ENCODE peak calls at places on chromosomes 4 and X, in four cellular contexts. S is GM12878, D is anterior cingulate cortex, G is osteoblast. U is an unnamed sample.
A peak's percentile ranks its signal among the peaks of the same experiment; 100 is the strongest.

GRCh38 chr4:53000560-53000959 is 138.4 kb downstream of the RASL11B start:
- DNase-seq in S (no peak), D (no peak), G (no peak), U (no peak)

GRCh38 chr4:122584517-122584916 is 36.3 kb downstream of the IL21 start:
- DNase-seq in S (no peak), D (no peak), G (peak; percentile 75), U (no peak)

GRCh38 chrX:19761554-19762295 is 125.7 kb downstream of the SH3KBP1 start:
- DNase-seq in S (no peak), D (no peak), G (no peak), U (no peak)

GRCh38 chr4:109191216-109191615 is 111.2 kb downstream of the COL25A1 start:
- DNase-seq in S (no peak), D (no peak), G (no peak), U (no peak)

GRCh38 chr4:8370835-8371234 is 69.7 kb downstream of the ACOX3 start:
- DNase-seq in S (no peak), D (no peak), G (peak; percentile 43), U (no peak)

GRCh38 chr4:56937262-56937661 is 29.6 kb downstream of the REST start:
- DNase-seq in S (no peak), D (no peak), G (peak; percentile 89), U (no peak)

GRCh38 chr4:24763631-24764302 is 31.6 kb upstream of the SOD3 start:
- DNase-seq in S (no peak), D (no peak), G (no peak), U (no peak)

GRCh38 chr4:153257966-153258365 is 53.7 kb downstream of the TRIM2 start:
- DNase-seq in S (no peak), D (no peak), G (no peak), U (no peak)

GRCh38 chrX:38800981-38801845 is at the start of gene MID1IP1:
- DNase-seq in S (no peak), D (peak; percentile 69), G (peak; percentile 96), U (peak; percentile 81)

GRCh38 chr4:77178560-77178959 is 21.6 kb downstream of the CCNG2 start:
- DNase-seq in S (no peak), D (no peak), G (no peak), U (no peak)